ENCODE peak calls at places on chromosomes 13 and 19, in eight cellular contexts. One of them, this sample, is unnamed.

GRCh38 chr19:28065026-28065425 is 1147.9 kb downstream of the UQCRFS1 start:
- DNase-seq in astrocyte of the cerebellum: no peak
- DNase-seq in NAMALWA: no peak
- DNase-seq in CD4-positive, CD25-positive, alpha-beta regulatory T cell: no peak
- DNase-seq in glutamatergic neuron: no peak
- DNase-seq in Right ventricle myocardium superior: no peak
- DNase-seq in neural progenitor cell: no peak
- DNase-seq in activated CD4-positive, alpha-beta memory T cell treated with anti-CD3 and anti-CD28 coated beads, Interleukin-2, amount 10 ng/mL, durations not matched to agents 7 days and 5 days: no peak
- DNase-seq in this sample: no peak

GRCh38 chr19:14203258-14203657 is 2.7 kb downstream of the ADGRL1 start:
- DNase-seq in astrocyte of the cerebellum: no peak
- DNase-seq in NAMALWA: no peak
- DNase-seq in CD4-positive, CD25-positive, alpha-beta regulatory T cell: no peak
- DNase-seq in glutamatergic neuron: peak
- DNase-seq in Right ventricle myocardium superior: no peak
- DNase-seq in neural progenitor cell: no peak
- DNase-seq in activated CD4-positive, alpha-beta memory T cell treated with anti-CD3 and anti-CD28 coated beads, Interleukin-2, amount 10 ng/mL, durations not matched to agents 7 days and 5 days: no peak
- DNase-seq in this sample: no peak

GRCh38 chr19:29823581-29824330 is 12.0 kb downstream of the CCNE1 start:
- DNase-seq in astrocyte of the cerebellum: no peak
- DNase-seq in NAMALWA: no peak
- DNase-seq in CD4-positive, CD25-positive, alpha-beta regulatory T cell: no peak
- DNase-seq in glutamatergic neuron: no peak
- DNase-seq in Right ventricle myocardium superior: no peak
- DNase-seq in neural progenitor cell: no peak
- DNase-seq in activated CD4-positive, alpha-beta memory T cell treated with anti-CD3 and anti-CD28 coated beads, Interleukin-2, amount 10 ng/mL, durations not matched to agents 7 days and 5 days: no peak
- DNase-seq in this sample: peak

GRCh38 chr19:48745208-48745995 is 1.3 kb downstream of the IZUMO1 start:
- DNase-seq in astrocyte of the cerebellum: peak
- DNase-seq in NAMALWA: peak
- DNase-seq in CD4-positive, CD25-positive, alpha-beta regulatory T cell: peak
- DNase-seq in glutamatergic neuron: peak
- DNase-seq in Right ventricle myocardium superior: peak
- DNase-seq in neural progenitor cell: peak
- DNase-seq in activated CD4-positive, alpha-beta memory T cell treated with anti-CD3 and anti-CD28 coated beads, Interleukin-2, amount 10 ng/mL, durations not matched to agents 7 days and 5 days: peak
- DNase-seq in this sample: no peak

GRCh38 chr13:24606486-24607170 is 73.6 kb upstream of the ATP12A start:
- DNase-seq in astrocyte of the cerebellum: no peak
- DNase-seq in NAMALWA: no peak
- DNase-seq in CD4-positive, CD25-positive, alpha-beta regulatory T cell: no peak
- DNase-seq in glutamatergic neuron: peak
- DNase-seq in Right ventricle myocardium superior: no peak
- DNase-seq in neural progenitor cell: no peak
- DNase-seq in activated CD4-positive, alpha-beta memory T cell treated with anti-CD3 and anti-CD28 coated beads, Interleukin-2, amount 10 ng/mL, durations not matched to agents 7 days and 5 days: no peak
- DNase-seq in this sample: no peak

GRCh38 chr13:46146898-46147297 is 35.1 kb downstream of the LCP1 start:
- DNase-seq in astrocyte of the cerebellum: no peak
- DNase-seq in NAMALWA: no peak
- DNase-seq in CD4-positive, CD25-positive, alpha-beta regulatory T cell: no peak
- DNase-seq in glutamatergic neuron: peak
- DNase-seq in Right ventricle myocardium superior: no peak
- DNase-seq in neural progenitor cell: peak
- DNase-seq in activated CD4-positive, alpha-beta memory T cell treated with anti-CD3 and anti-CD28 coated beads, Interleukin-2, amount 10 ng/mL, durations not matched to agents 7 days and 5 days: no peak
- DNase-seq in this sample: no peak

GRCh38 chr13:74229242-74229641 is 95.0 kb upstream of the KLF12 start:
- DNase-seq in astrocyte of the cerebellum: no peak
- DNase-seq in NAMALWA: no peak
- DNase-seq in CD4-positive, CD25-positive, alpha-beta regulatory T cell: no peak
- DNase-seq in glutamatergic neuron: no peak
- DNase-seq in Right ventricle myocardium superior: no peak
- DNase-seq in neural progenitor cell: no peak
- DNase-seq in activated CD4-positive, alpha-beta memory T cell treated with anti-CD3 and anti-CD28 coated beads, Interleukin-2, amount 10 ng/mL, durations not matched to agents 7 days and 5 days: no peak
- DNase-seq in this sample: no peak

GRCh38 chr19:16589917-16590316 is 17.7 kb upstream of the SLC35E1 start:
- DNase-seq in astrocyte of the cerebellum: no peak
- DNase-seq in NAMALWA: peak
- DNase-seq in CD4-positive, CD25-positive, alpha-beta regulatory T cell: no peak
- DNase-seq in glutamatergic neuron: no peak
- DNase-seq in Right ventricle myocardium superior: no peak
- DNase-seq in neural progenitor cell: no peak
- DNase-seq in activated CD4-positive, alpha-beta memory T cell treated with anti-CD3 and anti-CD28 coated beads, Interleukin-2, amount 10 ng/mL, durations not matched to agents 7 days and 5 days: no peak
- DNase-seq in this sample: no peak

GRCh38 chr13:30679483-30680330 is 55.6 kb upstream of the ALOX5AP start:
- DNase-seq in astrocyte of the cerebellum: no peak
- DNase-seq in NAMALWA: peak
- DNase-seq in CD4-positive, CD25-positive, alpha-beta regulatory T cell: peak
- DNase-seq in glutamatergic neuron: peak
- DNase-seq in Right ventricle myocardium superior: no peak
- DNase-seq in neural progenitor cell: peak
- DNase-seq in activated CD4-positive, alpha-beta memory T cell treated with anti-CD3 and anti-CD28 coated beads, Interleukin-2, amount 10 ng/mL, durations not matched to agents 7 days and 5 days: peak
- DNase-seq in this sample: no peak

GRCh38 chr13:97015661-97016350 is 21.5 kb upstream of the OXGR1 start:
- DNase-seq in astrocyte of the cerebellum: no peak
- DNase-seq in NAMALWA: no peak
- DNase-seq in CD4-positive, CD25-positive, alpha-beta regulatory T cell: no peak
- DNase-seq in glutamatergic neuron: no peak
- DNase-seq in Right ventricle myocardium superior: no peak
- DNase-seq in neural progenitor cell: no peak
- DNase-seq in activated CD4-positive, alpha-beta memory T cell treated with anti-CD3 and anti-CD28 coated beads, Interleukin-2, amount 10 ng/mL, durations not matched to agents 7 days and 5 days: no peak
- DNase-seq in this sample: no peak

GRCh38 chr13:20125129-20125782 is 35.6 kb downstream of the GJA3 start:
- DNase-seq in astrocyte of the cerebellum: peak
- DNase-seq in NAMALWA: no peak
- DNase-seq in CD4-positive, CD25-positive, alpha-beta regulatory T cell: no peak
- DNase-seq in glutamatergic neuron: no peak
- DNase-seq in Right ventricle myocardium superior: no peak
- DNase-seq in neural progenitor cell: no peak
- DNase-seq in activated CD4-positive, alpha-beta memory T cell treated with anti-CD3 and anti-CD28 coated beads, Interleukin-2, amount 10 ng/mL, durations not matched to agents 7 days and 5 days: no peak
- DNase-seq in this sample: no peak

GRCh38 chr13:80337011-80337688 is 3.8 kb downstream of the SPRY2 start:
- DNase-seq in astrocyte of the cerebellum: no peak
- DNase-seq in NAMALWA: no peak
- DNase-seq in CD4-positive, CD25-positive, alpha-beta regulatory T cell: no peak
- DNase-seq in glutamatergic neuron: peak
- DNase-seq in Right ventricle myocardium superior: no peak
- DNase-seq in neural progenitor cell: no peak
- DNase-seq in activated CD4-positive, alpha-beta memory T cell treated with anti-CD3 and anti-CD28 coated beads, Interleukin-2, amount 10 ng/mL, durations not matched to agents 7 days and 5 days: no peak
- DNase-seq in this sample: no peak

GRCh38 chr13:69601661-69602060 is 506.0 kb upstream of the ATXN8OS start:
- DNase-seq in astrocyte of the cerebellum: no peak
- DNase-seq in NAMALWA: no peak
- DNase-seq in CD4-positive, CD25-positive, alpha-beta regulatory T cell: no peak
- DNase-seq in glutamatergic neuron: no peak
- DNase-seq in Right ventricle myocardium superior: no peak
- DNase-seq in neural progenitor cell: no peak
- DNase-seq in activated CD4-positive, alpha-beta memory T cell treated with anti-CD3 and anti-CD28 coated beads, Interleukin-2, amount 10 ng/mL, durations not matched to agents 7 days and 5 days: no peak
- DNase-seq in this sample: no peak

GRCh38 chr13:27969073-27969865 is at the start of gene CDX2:
- DNase-seq in astrocyte of the cerebellum: no peak
- DNase-seq in NAMALWA: no peak
- DNase-seq in CD4-positive, CD25-positive, alpha-beta regulatory T cell: no peak
- DNase-seq in glutamatergic neuron: peak
- DNase-seq in Right ventricle myocardium superior: no peak
- DNase-seq in neural progenitor cell: peak
- DNase-seq in activated CD4-positive, alpha-beta memory T cell treated with anti-CD3 and anti-CD28 coated beads, Interleukin-2, amount 10 ng/mL, durations not matched to agents 7 days and 5 days: no peak
- DNase-seq in this sample: no peak

This sample was measured in lower lobe of right lung.